ENCODE peak calls at places on chromosomes 12 and 14, in four cellular contexts. D is HepG2, P is SK-N-SH, O is HCT116. A is an unnamed sample.

GRCh38 chr12:86550222-86551145 is 294.3 kb upstream of the MGAT4C start:
- DNase-seq in D (no peak), P (no peak), O (no peak), A (no peak)

GRCh38 chr12:92462049-92462448 is 240.7 kb upstream of the PLEKHG7 start:
- DNase-seq in D (peak), P (no peak), O (no peak), A (peak)

GRCh38 chr12:118064608-118065007 is 3.6 kb upstream of the WSB2 start:
- DNase-seq in D (no peak), O (no peak), P (peak), A (no peak)

GRCh38 chr12:1457901-1458300 is 136.5 kb downstream of the FBXL14 start:
- DNase-seq in O (no peak), D (no peak), P (no peak), A (no peak)

GRCh38 chr14:90626550-90626949 is 189.7 kb downstream of the TTC7B start:
- DNase-seq in O (no peak), P (no peak), D (no peak), A (no peak)

GRCh38 chr12:122891661-122892525 is 4.0 kb downstream of the VPS37B start:
- DNase-seq in O (no peak), P (no peak), D (no peak), A (peak)

GRCh38 chr12:87157791-87158190 is 871.4 kb downstream of the C12orf50 start:
- DNase-seq in O (no peak), P (no peak), D (no peak), A (no peak)

GRCh38 chr12:42426733-42427132 is 100.8 kb downstream of the PPHLN1 start:
- DNase-seq in O (peak), P (no peak), D (no peak), A (peak)

GRCh38 chr12:72146495-72146894 is 125.7 kb upstream of the TRHDE start:
- DNase-seq in D (no peak), O (no peak), P (no peak), A (no peak)

GRCh38 chr12:88993655-88994054 is 358.6 kb downstream of the DUSP6 start:
- DNase-seq in P (peak), O (peak), D (peak), A (no peak)

GRCh38 chr12:98869886-98870285 is 224.8 kb downstream of the APAF1 start:
- DNase-seq in P (no peak), D (no peak), O (no peak), A (no peak)

GRCh38 chr12:54601841-54602240 is 13.4 kb upstream of the PPP1R1A start:
- DNase-seq in P (no peak), O (no peak), D (no peak), A (no peak)

GRCh38 chr14:94936411-94936892 is 166.5 kb upstream of the GSC start:
- DNase-seq in O (no peak), D (no peak), P (peak), A (no peak)

GRCh38 chr12:89862511-89863331 is 154.1 kb upstream of the ATP2B1 start:
- DNase-seq in D (no peak), O (no peak), P (no peak), A (peak)

GRCh38 chr12:93707836-93708235 is 30.7 kb downstream of the CRADD start:
- DNase-seq in O (peak), D (peak), P (no peak), A (no peak)

GRCh38 chr14:91417134-91417982 is at the start of gene CCDC88C:
- DNase-seq in D (peak), P (peak), O (peak), A (no peak)

GRCh38 chr14:34043627-34044372 is 92.9 kb upstream of the EGLN3 start:
- DNase-seq in O (peak), D (peak), P (no peak), A (no peak)

GRCh38 chr12:131622422-131622955 is 88.4 kb upstream of the SFSWAP start:
- DNase-seq in P (no peak), O (no peak), D (no peak), A (no peak)

GRCh38 chr12:126784328-126784921 is 1482.5 kb upstream of the TMEM132C start:
- DNase-seq in O (peak), P (peak), D (peak), A (no peak)

GRCh38 chr12:51817027-51817953 is 31.2 kb downstream of the FIGNL2 start:
- DNase-seq in P (no peak), D (no peak), O (no peak), A (no peak)

GRCh38 chr12:71194657-71195056 is 36.9 kb upstream of the TSPAN8 start:
- DNase-seq in D (no peak), O (no peak), P (peak), A (no peak)

GRCh38 chr12:20701106-20701505 is 6.0 kb downstream of the SLCO1C1 start:
- DNase-seq in D (no peak), O (no peak), P (no peak), A (no peak)

GRCh38 chr12:130120012-130120805 is 42.1 kb upstream of the FZD10 start:
- DNase-seq in O (no peak), D (no peak), P (no peak), A (no peak)

GRCh38 chr14:76203086-76204001 is 51.6 kb downstream of the GPATCH2L start:
- DNase-seq in D (no peak), O (no peak), P (no peak), A (no peak)

GRCh38 chr12:115023898-115024297 is 339.9 kb upstream of the TBX3 start:
- DNase-seq in P (no peak), D (no peak), O (no peak), A (no peak)

GRCh38 chr12:93002278-93003054 is 73.4 kb upstream of the EEA1 start:
- DNase-seq in O (no peak), D (no peak), P (no peak), A (no peak)

GRCh38 chr14:93011650-93012317 is 88.8 kb downstream of the CHGA start:
- DNase-seq in O (no peak), D (no peak), P (no peak), A (no peak)

GRCh38 chr12:67366530-67367196 is 97.5 kb downstream of the CAND1 start:
- DNase-seq in D (no peak), P (no peak), O (no peak), A (no peak)

GRCh38 chr12:11553871-11554533 is 95.5 kb upstream of the ETV6 start:
- DNase-seq in P (peak), D (peak), O (peak), A (peak)

GRCh38 chr14:98949506-98950135 is 322.4 kb downstream of the BCL11B start:
- DNase-seq in O (no peak), P (no peak), D (no peak), A (peak)

GRCh38 chr12:56723889-56724659 is 1.0 kb downstream of the NACA start:
- DNase-seq in D (peak), O (no peak), P (no peak), A (peak)

GRCh38 chr12:30016656-30017055 is 232.9 kb upstream of the TMTC1 start:
- DNase-seq in O (no peak), D (no peak), P (no peak), A (no peak)

GRCh38 chr12:80352476-80352875 is 91.6 kb upstream of the PTPRQ start:
- DNase-seq in P (no peak), D (no peak), O (no peak), A (no peak)

GRCh38 chr12:7130791-7131501 is 775 bp downstream of the CLSTN3 start:
- DNase-seq in O (no peak), D (no peak), P (peak), A (no peak)

GRCh38 chr12:116346222-116346621 is 68.7 kb upstream of the MED13L start:
- DNase-seq in O (no peak), D (peak), P (peak), A (no peak)

GRCh38 chr14:95043732-95044462 is 113.4 kb downstream of the DICER1 start:
- DNase-seq in P (no peak), D (no peak), O (no peak), A (no peak)

GRCh38 chr12:6758511-6758910 is 5.6 kb upstream of the MLF2 start:
- DNase-seq in D (no peak), P (no peak), O (no peak), A (no peak)

GRCh38 chr14:75835156-75836141 is 146.3 kb downstream of the TGFB3 start:
- DNase-seq in D (peak), O (no peak), P (no peak), A (no peak)

GRCh38 chr12:101891462-101891971 is 14.1 kb downstream of the DRAM1 start:
- DNase-seq in O (no peak), P (no peak), D (peak), A (peak)
- TF ChIP-seq POLR2AphosphoS5 in O (no peak), P (no peak), D (no peak), A (peak)

DNA sequence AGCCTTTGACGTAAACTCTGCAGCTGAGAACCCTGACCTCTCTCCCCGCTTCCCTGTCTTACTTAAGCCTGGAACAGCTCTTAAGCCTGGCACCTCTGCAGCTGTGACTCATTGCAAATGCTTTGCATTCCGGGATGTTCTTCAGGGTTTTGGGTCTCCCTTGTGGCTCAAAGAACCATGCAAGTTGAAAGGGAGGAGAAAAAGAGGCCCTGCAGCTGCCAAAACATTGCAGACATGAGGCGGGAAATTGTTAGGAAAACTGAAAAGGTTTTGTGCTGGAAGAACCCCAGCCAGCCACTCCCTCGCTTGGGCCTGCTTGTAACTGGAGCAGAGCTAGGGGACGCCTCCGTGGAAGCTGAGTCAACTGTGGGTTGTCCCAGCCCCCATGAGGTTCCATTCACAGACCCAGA is 60.2 kb upstream of the FERMT2 start:
- DNase-seq in D (peak), P (no peak), O (peak), A (no peak)
- TF ChIP-seq CTCF in D (no peak), P (no peak), O (no peak), A (no peak)

GRCh38 chr12:68841717-68842116 is 33.7 kb downstream of the MDM2 start:
- DNase-seq in D (no peak), P (no peak), O (no peak), A (no peak)
- TF ChIP-seq POLR2AphosphoS5 in D (no peak), P (no peak), O (no peak), A (no peak)

GRCh38 chr12:94900496-94900895 is 103.0 kb downstream of the NDUFA12 start:
- DNase-seq in O (no peak), D (no peak), P (no peak), A (no peak)

GRCh38 chr12:94892544-94893267 is 110.8 kb downstream of the NDUFA12 start:
- DNase-seq in O (no peak), P (no peak), D (no peak), A (no peak)

GRCh38 chr12:94898388-94898787 is 105.1 kb downstream of the NDUFA12 start:
- DNase-seq in O (no peak), D (no peak), P (no peak), A (no peak)
- TF ChIP-seq CTCF in O (no peak), D (peak), P (peak), A (no peak)

GRCh38 chr12:124390442-124391116 is 95.7 kb downstream of the RFLNA start:
- DNase-seq in O (peak), D (no peak), P (no peak), A (peak)
- TF ChIP-seq POLR2AphosphoS5 in O (peak), D (no peak), P (no peak), A (no peak)

A was measured in HL-60.